ENCODE peak calls at places on chromosomes 3 and 15, in five cellular contexts. C is spleen; T is WTC11; A is body of pancreas; R is CD4-positive, alpha-beta T cell. H is an unnamed sample.

GRCh38 chr15:29430831-29431230 is 161.2 kb upstream of the NSMCE3 start:
- DNase-seq in T (no peak), R (no peak), C (no peak), A (no peak), H (no peak)

GRCh38 chr3:11499144-11499543 is 144.6 kb downstream of the VGLL4 start:
- DNase-seq in R (no peak), C (no peak), T (no peak), A (no peak), H (no peak)

GRCh38 chr15:96332854-96333193 is 2.3 kb downstream of the NR2F2 start:
- DNase-seq in C (no peak), A (no peak), T (no peak), R (no peak), H (no peak)

GRCh38 chr3:16060945-16061344 is 113.5 kb upstream of the GALNT15 start:
- DNase-seq in R (no peak), A (no peak), C (no peak), T (no peak), H (no peak)

GRCh38 chr3:140510303-140510861 is 167.5 kb upstream of the TRIM42 start:
- DNase-seq in T (no peak), C (no peak), A (no peak), R (no peak), H (no peak)

GRCh38 chr3:195802261-195802701 is 9.4 kb downstream of the MUC4 start:
- DNase-seq in R (no peak), C (peak), A (no peak), T (no peak), H (no peak)

GRCh38 chr3:184645304-184645703 is 66.6 kb downstream of the MAGEF1 start:
- DNase-seq in C (no peak), T (no peak), R (no peak), A (peak), H (no peak)

GRCh38 chr15:40239671-40240618 is 1.1 kb downstream of the PAK6 start:
- DNase-seq in A (no peak), C (peak), R (no peak), T (no peak), H (no peak)

GRCh38 chr3:178859386-178859785 is 212.2 kb downstream of the ZMAT3 start:
- DNase-seq in A (no peak), T (no peak), R (no peak), C (no peak), H (no peak)

GRCh38 chr15:55694652-55695150 is 48.3 kb downstream of the PRTG start:
- DNase-seq in C (no peak), T (no peak), R (no peak), A (no peak), H (no peak)

GRCh38 chr15:33994005-33994615 is 25.8 kb downstream of the CHRM5 start:
- DNase-seq in C (no peak), T (peak), A (no peak), R (no peak), H (no peak)

GRCh38 chr15:66569461-66570137 is 3.8 kb upstream of the LCTL start:
- DNase-seq in A (no peak), C (peak), R (no peak), T (no peak), H (no peak)

GRCh38 chr3:32154180-32154579 is 47.8 kb downstream of the GPD1L start:
- DNase-seq in A (no peak), C (no peak), R (no peak), T (peak), H (no peak)

GRCh38 chr15:52503788-52504496 is 24.7 kb downstream of the MYO5A start:
- DNase-seq in A (no peak), C (no peak), T (no peak), R (no peak), H (no peak)

GRCh38 chr15:91471410-91471993 is 371.4 kb downstream of the SV2B start:
- DNase-seq in T (no peak), R (no peak), C (no peak), A (no peak), H (no peak)

GRCh38 chr3:196518999-196519737 is 4.0 kb upstream of the SMCO1 start:
- DNase-seq in T (peak), R (peak), C (no peak), A (peak), H (no peak)

GRCh38 chr3:158347966-158348365 is 223.0 kb upstream of the MLF1 start:
- DNase-seq in A (no peak), T (no peak), C (no peak), R (no peak), H (no peak)

GRCh38 chr15:43748376-43748775 is 2.1 kb downstream of the PDIA3 start:
- DNase-seq in R (no peak), T (no peak), C (no peak), A (no peak), H (no peak)

GRCh38 chr3:56185827-56186226 is 282.4 kb downstream of the ERC2 start:
- DNase-seq in C (no peak), R (no peak), A (no peak), T (no peak), H (no peak)

GRCh38 chr3:178267158-178267838 is 268.9 kb upstream of the KCNMB2 start:
- DNase-seq in T (no peak), R (no peak), A (no peak), C (no peak), H (no peak)

GRCh38 chr15:29821416-29822099 is 710 bp downstream of the TJP1 start:
- DNase-seq in A (peak), R (no peak), C (no peak), T (peak), H (no peak)

GRCh38 chr3:32820971-32821685 is 3.3 kb downstream of the TRIM71 start:
- DNase-seq in R (no peak), T (no peak), A (no peak), C (no peak), H (no peak)

GRCh38 chr3:53881691-53882593 is at the start of gene ACTR8:
- DNase-seq in A (peak), C (peak), R (peak), T (peak), H (peak)

GRCh38 chr3:116442331-116443021 is 2.8 kb downstream of the LSAMP start:
- DNase-seq in R (no peak), A (no peak), C (no peak), T (no peak), H (no peak)

GRCh38 chr15:49814709-49815108 is 193.9 kb downstream of the DTWD1 start:
- DNase-seq in T (no peak), A (no peak), C (no peak), R (no peak), H (no peak)

GRCh38 chr3:17481116-17481515 is 261.3 kb downstream of the TBC1D5 start:
- DNase-seq in A (no peak), C (no peak), R (no peak), T (no peak), H (no peak)

GRCh38 chr15:35047528-35047927 is 37.6 kb downstream of the NANOGP8 start:
- DNase-seq in R (no peak), C (no peak), T (no peak), A (no peak), H (no peak)

GRCh38 chr15:82750831-82751181 is 41.1 kb upstream of the AP3B2 start:
- DNase-seq in R (no peak), C (no peak), A (no peak), T (no peak), H (no peak)

GRCh38 chr15:79168922-79169322 is 78.3 kb upstream of the RASGRF1 start:
- DNase-seq in C (no peak), T (peak), R (no peak), A (no peak), H (no peak)

GRCh38 chr3:39189648-39190269 is 2.6 kb downstream of the XIRP1 start:
- DNase-seq in R (peak), A (peak), T (peak), C (no peak), H (no peak)

GRCh38 chr3:43733459-43734384 is 43.0 kb downstream of the ABHD5 start:
- DNase-seq in T (peak), A (no peak), C (no peak), R (no peak), H (no peak)

GRCh38 chr3:195185574-195185973 is 85.4 kb downstream of the XXYLT1 start:
- DNase-seq in A (no peak), C (no peak), R (no peak), T (no peak), H (no peak)

GRCh38 chr15:25186411-25186810 is 231.6 kb downstream of the SNRPN start:
- DNase-seq in R (no peak), T (no peak), C (peak), A (no peak), H (peak)

GRCh38 chr3:161354554-161354953 is 16.8 kb downstream of the SPTSSB start:
- DNase-seq in C (no peak), A (no peak), R (no peak), T (no peak), H (no peak)

GRCh38 chr3:9033867-9034266 is 70.6 kb upstream of the RAD18 start:
- DNase-seq in A (no peak), C (no peak), R (no peak), T (no peak), H (no peak)

GRCh38 chr15:44798815-44799214 is 62.5 kb downstream of the TRIM69 start:
- DNase-seq in R (no peak), C (no peak), T (no peak), A (no peak), H (no peak)

GRCh38 chr3:9251055-9251786 is 1.8 kb upstream of the SRGAP3 start:
- DNase-seq in C (no peak), R (no peak), A (no peak), T (no peak), H (no peak)

GRCh38 chr3:151377768-151378385 is 6.7 kb downstream of the P2RY12 start:
- DNase-seq in A (no peak), R (no peak), T (no peak), C (no peak), H (no peak)

GRCh38 chr3:151382671-151383070 is 1.9 kb downstream of the P2RY12 start:
- DNase-seq in C (no peak), A (no peak), R (no peak), T (no peak), H (no peak)

GRCh38 chr3:151383111-151383510 is 1.4 kb downstream of the P2RY12 start:
- DNase-seq in T (no peak), C (peak), A (no peak), R (no peak), H (no peak)

GRCh38 chr3:151383956-151384355 is 597 bp downstream of the P2RY12 start:
- DNase-seq in A (no peak), T (no peak), C (no peak), R (no peak), H (no peak)

DNA sequence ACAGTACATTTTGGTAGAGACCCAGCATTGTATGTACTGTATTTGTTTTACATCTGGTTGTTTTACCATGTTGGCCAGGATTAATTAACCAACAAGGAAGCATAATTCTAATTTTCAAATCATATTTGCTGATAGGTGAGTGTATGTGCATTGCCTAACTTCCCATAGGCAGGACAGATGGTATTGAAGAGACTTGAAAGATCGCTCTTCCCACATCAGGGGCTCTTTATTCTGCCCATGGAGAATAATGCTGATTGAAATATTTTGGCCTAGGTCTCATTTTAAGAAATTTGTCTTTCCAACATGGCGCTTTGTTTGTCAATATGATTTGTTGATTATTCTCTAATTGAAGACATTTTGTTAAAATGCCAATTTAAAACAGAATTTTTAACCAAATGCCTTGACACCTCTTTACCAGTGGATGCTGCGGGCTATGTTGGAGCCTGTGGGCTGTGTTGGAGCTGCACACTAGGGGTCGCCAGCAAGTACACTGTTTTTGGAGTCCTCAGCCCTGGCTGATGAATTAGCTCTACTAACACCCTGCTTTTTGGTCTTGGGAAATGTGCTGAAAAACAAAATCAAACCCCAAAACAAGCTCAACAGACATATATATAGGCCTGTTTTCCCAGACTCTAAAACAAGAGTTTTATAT is 5.3 kb downstream of the P2RY12 start:
- DNase-seq in R (no peak), T (peak), C (no peak), A (no peak), H (no peak)
- TF ChIP-seq CTCF in R (no peak), T (no peak), C (no peak), A (no peak), H (peak)

DNA sequence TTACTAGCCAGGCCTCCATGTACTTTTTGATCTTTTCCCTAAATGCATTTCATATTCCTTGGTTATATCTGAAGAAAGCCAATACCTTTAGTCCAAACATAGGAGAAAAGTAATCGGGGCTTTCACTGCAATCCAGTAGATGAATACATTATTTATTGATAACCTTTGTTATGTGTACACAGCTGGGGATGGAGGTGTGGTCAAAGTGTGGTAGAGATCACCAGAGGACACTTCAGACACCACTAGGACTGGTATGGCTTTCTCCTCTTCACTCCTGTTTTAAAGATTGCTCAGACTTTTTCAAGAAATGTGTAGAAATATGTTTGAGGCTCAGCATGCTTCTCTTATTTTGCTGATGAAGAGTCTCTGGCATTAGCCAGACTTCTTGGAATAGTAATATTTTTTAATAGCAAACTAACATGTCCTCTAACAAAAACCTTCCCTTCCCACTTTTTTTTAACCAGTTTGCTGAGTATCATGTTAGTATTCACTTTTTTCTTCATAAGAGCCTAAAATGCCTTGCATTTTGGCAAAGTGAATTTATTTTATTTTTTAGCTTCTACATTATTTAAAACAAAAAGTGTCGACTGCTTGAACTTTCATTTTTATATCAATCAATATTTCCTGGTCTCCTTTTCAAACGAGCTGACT is 65.6 kb upstream of the MBNL1 start:
- DNase-seq in T (no peak), C (no peak), R (no peak), A (no peak), H (no peak)
- TF ChIP-seq CTCF in T (no peak), C (no peak), R (no peak), A (no peak), H (no peak)

GRCh38 chr3:49747792-49748480 is 24.2 kb upstream of the GMPPB start:
- DNase-seq in C (no peak), A (no peak), R (no peak), T (no peak), H (no peak)

GRCh38 chr3:49740427-49740826 is 16.7 kb upstream of the GMPPB start:
- DNase-seq in C (no peak), A (no peak), T (no peak), R (no peak), H (no peak)

GRCh38 chr3:49750056-49750455 is 26.3 kb upstream of the GMPPB start:
- DNase-seq in C (no peak), A (no peak), R (no peak), T (no peak), H (no peak)

GRCh38 chr3:49751501-49751900 is 27.8 kb upstream of the GMPPB start:
- DNase-seq in C (no peak), T (no peak), R (no peak), A (no peak), H (no peak)

GRCh38 chr3:49745986-49746385 is 22.2 kb upstream of the GMPPB start:
- DNase-seq in T (no peak), C (no peak), A (no peak), R (no peak), H (no peak)
- TF ChIP-seq CTCF in T (no peak), C (no peak), A (no peak), R (no peak), H (no peak)

GRCh38 chr3:14549256-14549931 is 9.3 kb upstream of the GRIP2 start:
- DNase-seq in C (peak), R (no peak), A (no peak), T (no peak), H (no peak)
- TF ChIP-seq CTCF in C (no peak), R (no peak), A (no peak), T (peak), H (no peak)

GRCh38 chr15:73935547-73935946 is 9.3 kb downstream of the LOXL1 start:
- DNase-seq in C (peak), A (no peak), R (no peak), T (no peak), H (no peak)

GRCh38 chr15:73937313-73937695 is 11.0 kb downstream of the LOXL1 start:
- DNase-seq in A (no peak), C (peak), R (no peak), T (no peak), H (no peak)

GRCh38 chr15:73937726-73938125 is 11.5 kb downstream of the LOXL1 start:
- DNase-seq in A (no peak), C (peak), R (no peak), T (no peak), H (no peak)

GRCh38 chr15:73936181-73936580 is 9.9 kb downstream of the LOXL1 start:
- DNase-seq in C (peak), T (no peak), A (no peak), R (no peak), H (no peak)

GRCh38 chr15:73936588-73937312 is 10.5 kb downstream of the LOXL1 start:
- DNase-seq in C (peak), R (no peak), A (no peak), T (no peak), H (no peak)
- TF ChIP-seq CTCF in C (no peak), R (no peak), A (no peak), T (no peak), H (no peak)

DNA sequence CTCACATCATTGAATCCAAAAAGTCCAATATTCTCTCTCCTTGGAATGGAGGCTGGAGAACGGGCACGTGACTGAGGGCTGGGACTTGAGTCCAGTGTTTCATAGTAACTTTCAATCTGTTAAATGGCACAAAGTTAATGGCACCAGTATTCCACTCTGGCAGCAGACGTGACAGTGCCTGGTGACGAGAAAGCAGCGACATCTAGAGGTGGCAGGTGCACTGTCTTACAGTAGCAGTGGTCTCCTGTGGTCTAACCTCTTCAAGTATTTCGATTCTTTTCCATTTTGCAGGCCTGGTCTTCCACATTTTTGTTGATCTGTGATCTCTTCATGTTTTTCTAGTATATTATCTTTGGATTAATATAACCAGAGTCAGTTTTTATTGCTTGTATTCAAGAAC is 107.1 kb downstream of the OXSM start:
- DNase-seq in R (no peak), C (no peak), T (peak), A (no peak), H (no peak)
- TF ChIP-seq CTCF in R (no peak), C (no peak), T (peak), A (no peak), H (no peak)